ENCODE peak calls at places on chromosomes 3 and 15, in seven cellular contexts. One of them, this sample, is unnamed.

GRCh38 chr3:79392479-79392878 is 375.3 kb downstream of the ROBO1 start:
- DNase-seq in psoas muscle: no peak
- DNase-seq in mammary epithelial cell: peak; percentile 47
- DNase-seq in AG09319: no peak
- DNase-seq in AG04449: no peak
- DNase-seq in PC-3: no peak
- DNase-seq in astrocyte of the spinal cord: peak; percentile 20
- DNase-seq in this sample: no peak

GRCh38 chr3:4309476-4310121 is 6.4 kb downstream of the SETMAR start:
- DNase-seq in psoas muscle: no peak
- DNase-seq in mammary epithelial cell: no peak
- DNase-seq in AG09319: no peak
- DNase-seq in AG04449: no peak
- DNase-seq in PC-3: no peak
- DNase-seq in astrocyte of the spinal cord: no peak
- DNase-seq in this sample: no peak

GRCh38 chr3:101963902-101964362 is 114.6 kb downstream of the NFKBIZ start:
- DNase-seq in psoas muscle: no peak
- DNase-seq in mammary epithelial cell: peak; percentile 76
- DNase-seq in AG09319: no peak
- DNase-seq in AG04449: no peak
- DNase-seq in PC-3: peak; percentile 82
- DNase-seq in astrocyte of the spinal cord: peak; percentile 66
- DNase-seq in this sample: no peak

GRCh38 chr3:159762238-159762637 is 226.4 kb upstream of the IL12A start:
- DNase-seq in psoas muscle: no peak
- DNase-seq in mammary epithelial cell: no peak
- DNase-seq in AG09319: no peak
- DNase-seq in AG04449: no peak
- DNase-seq in PC-3: peak; percentile 76
- DNase-seq in astrocyte of the spinal cord: no peak
- DNase-seq in this sample: no peak

GRCh38 chr3:65914740-65915366 is 123.9 kb downstream of the MAGI1 start:
- DNase-seq in psoas muscle: no peak
- DNase-seq in mammary epithelial cell: no peak
- DNase-seq in AG09319: no peak
- DNase-seq in AG04449: no peak
- DNase-seq in PC-3: peak; percentile 2
- DNase-seq in astrocyte of the spinal cord: no peak
- DNase-seq in this sample: no peak

GRCh38 chr3:183563686-183563941 is 8.1 kb upstream of the KLHL6 start:
- DNase-seq in psoas muscle: no peak
- DNase-seq in mammary epithelial cell: no peak
- DNase-seq in AG09319: no peak
- DNase-seq in AG04449: no peak
- DNase-seq in PC-3: no peak
- DNase-seq in astrocyte of the spinal cord: no peak
- DNase-seq in this sample: no peak

GRCh38 chr3:10602769-10603768 is 97.7 kb upstream of the ATP2B2 start:
- DNase-seq in psoas muscle: no peak
- DNase-seq in mammary epithelial cell: no peak
- DNase-seq in AG09319: no peak
- DNase-seq in AG04449: no peak
- DNase-seq in PC-3: no peak
- DNase-seq in astrocyte of the spinal cord: no peak
- DNase-seq in this sample: no peak

GRCh38 chr3:27721717-27722564 is at the start of gene EOMES:
- DNase-seq in psoas muscle: peak; percentile 23
- DNase-seq in mammary epithelial cell: peak; percentile 76
- DNase-seq in AG09319: no peak
- DNase-seq in AG04449: no peak
- DNase-seq in PC-3: peak; percentile 60
- DNase-seq in astrocyte of the spinal cord: peak; percentile 58
- DNase-seq in this sample: peak; percentile 68

GRCh38 chr15:70589221-70589620 is 174.1 kb downstream of the UACA start:
- DNase-seq in psoas muscle: no peak
- DNase-seq in mammary epithelial cell: peak; percentile 51
- DNase-seq in AG09319: no peak
- DNase-seq in AG04449: peak; percentile 70
- DNase-seq in PC-3: no peak
- DNase-seq in astrocyte of the spinal cord: peak; percentile 87
- DNase-seq in this sample: no peak

GRCh38 chr15:71051539-71051938 is 63.7 kb upstream of the THSD4 start:
- DNase-seq in psoas muscle: no peak
- DNase-seq in mammary epithelial cell: no peak
- DNase-seq in AG09319: no peak
- DNase-seq in AG04449: peak; percentile 82
- DNase-seq in PC-3: peak; percentile 16
- DNase-seq in astrocyte of the spinal cord: peak; percentile 43
- DNase-seq in this sample: no peak

GRCh38 chr3:64824281-64824980 is 136.6 kb upstream of the ADAMTS9 start:
- DNase-seq in psoas muscle: no peak
- DNase-seq in mammary epithelial cell: no peak
- DNase-seq in AG09319: no peak
- DNase-seq in AG04449: no peak
- DNase-seq in PC-3: no peak
- DNase-seq in astrocyte of the spinal cord: no peak
- DNase-seq in this sample: no peak

GRCh38 chr3:187740446-187741399 is 4.5 kb downstream of the BCL6 start:
- DNase-seq in psoas muscle: peak; percentile 81
- DNase-seq in mammary epithelial cell: peak; percentile 45
- DNase-seq in AG09319: no peak
- DNase-seq in AG04449: no peak
- DNase-seq in PC-3: peak; percentile 59
- DNase-seq in astrocyte of the spinal cord: peak; percentile 78
- DNase-seq in this sample: peak; percentile 80

GRCh38 chr3:50930371-50931208 is 255.9 kb downstream of the DOCK3 start:
- DNase-seq in psoas muscle: no peak
- DNase-seq in mammary epithelial cell: no peak
- DNase-seq in AG09319: no peak
- DNase-seq in AG04449: no peak
- DNase-seq in PC-3: no peak
- DNase-seq in astrocyte of the spinal cord: no peak
- DNase-seq in this sample: no peak

GRCh38 chr15:93005133-93005532 is 83.9 kb downstream of the RGMA start:
- DNase-seq in psoas muscle: no peak
- DNase-seq in mammary epithelial cell: no peak
- DNase-seq in AG09319: no peak
- DNase-seq in AG04449: no peak
- DNase-seq in PC-3: no peak
- DNase-seq in astrocyte of the spinal cord: no peak
- DNase-seq in this sample: no peak

GRCh38 chr15:93001156-93001555 is 87.9 kb downstream of the RGMA start:
- DNase-seq in psoas muscle: no peak
- DNase-seq in mammary epithelial cell: no peak
- DNase-seq in AG09319: no peak
- DNase-seq in AG04449: no peak
- DNase-seq in PC-3: no peak
- DNase-seq in astrocyte of the spinal cord: peak; percentile 15
- DNase-seq in this sample: no peak

GRCh38 chr15:92997821-92998220 is 91.2 kb downstream of the RGMA start:
- DNase-seq in psoas muscle: no peak
- DNase-seq in mammary epithelial cell: no peak
- DNase-seq in AG09319: no peak
- DNase-seq in AG04449: no peak
- DNase-seq in PC-3: no peak
- DNase-seq in astrocyte of the spinal cord: no peak
- DNase-seq in this sample: no peak

GRCh38 chr15:93001881-93002280 is 87.1 kb downstream of the RGMA start:
- DNase-seq in psoas muscle: no peak
- DNase-seq in mammary epithelial cell: no peak
- DNase-seq in AG09319: no peak
- DNase-seq in AG04449: no peak
- DNase-seq in PC-3: peak; percentile 21
- DNase-seq in astrocyte of the spinal cord: no peak
- DNase-seq in this sample: no peak
- TF ChIP-seq CTCF in psoas muscle: no peak
- TF ChIP-seq CTCF in mammary epithelial cell: peak; percentile 29
- TF ChIP-seq CTCF in AG09319: no peak
- TF ChIP-seq CTCF in AG04449: no peak
- TF ChIP-seq CTCF in PC-3: peak; percentile 50
- TF ChIP-seq CTCF in astrocyte of the spinal cord: peak; percentile 1
- TF ChIP-seq CTCF in this sample: no peak

GRCh38 chr3:139677341-139678155 is at the start of gene NMNAT3:
- DNase-seq in psoas muscle: peak; percentile 84
- DNase-seq in mammary epithelial cell: peak; percentile 45
- DNase-seq in AG09319: peak; percentile 16
- DNase-seq in AG04449: no peak
- DNase-seq in PC-3: peak; percentile 68
- DNase-seq in astrocyte of the spinal cord: peak; percentile 61
- DNase-seq in this sample: peak; percentile 76
- TF ChIP-seq CTCF in psoas muscle: no peak
- TF ChIP-seq CTCF in mammary epithelial cell: no peak
- TF ChIP-seq CTCF in AG09319: no peak
- TF ChIP-seq CTCF in AG04449: no peak
- TF ChIP-seq CTCF in PC-3: no peak
- TF ChIP-seq CTCF in astrocyte of the spinal cord: no peak
- TF ChIP-seq CTCF in this sample: no peak

GRCh38 chr3:13479332-13479581 is 849 bp upstream of the HDAC11 start:
- DNase-seq in psoas muscle: peak; percentile 56
- DNase-seq in mammary epithelial cell: no peak
- DNase-seq in AG09319: no peak
- DNase-seq in AG04449: no peak
- DNase-seq in PC-3: peak; percentile 33
- DNase-seq in astrocyte of the spinal cord: peak; percentile 19
- DNase-seq in this sample: no peak

GRCh38 chr3:13482106-13482690 is 2.1 kb downstream of the HDAC11 start:
- DNase-seq in psoas muscle: no peak
- DNase-seq in mammary epithelial cell: no peak
- DNase-seq in AG09319: no peak
- DNase-seq in AG04449: no peak
- DNase-seq in PC-3: no peak
- DNase-seq in astrocyte of the spinal cord: no peak
- DNase-seq in this sample: no peak

GRCh38 chr3:13477946-13478345 is 2.2 kb upstream of the HDAC11 start:
- DNase-seq in psoas muscle: no peak
- DNase-seq in mammary epithelial cell: no peak
- DNase-seq in AG09319: no peak
- DNase-seq in AG04449: no peak
- DNase-seq in PC-3: no peak
- DNase-seq in astrocyte of the spinal cord: no peak
- DNase-seq in this sample: no peak

GRCh38 chr3:13480340-13481318 is 523 bp downstream of the HDAC11 start:
- DNase-seq in psoas muscle: no peak
- DNase-seq in mammary epithelial cell: peak; percentile 11
- DNase-seq in AG09319: no peak
- DNase-seq in AG04449: no peak
- DNase-seq in PC-3: no peak
- DNase-seq in astrocyte of the spinal cord: no peak
- DNase-seq in this sample: peak; percentile 31

DNA sequence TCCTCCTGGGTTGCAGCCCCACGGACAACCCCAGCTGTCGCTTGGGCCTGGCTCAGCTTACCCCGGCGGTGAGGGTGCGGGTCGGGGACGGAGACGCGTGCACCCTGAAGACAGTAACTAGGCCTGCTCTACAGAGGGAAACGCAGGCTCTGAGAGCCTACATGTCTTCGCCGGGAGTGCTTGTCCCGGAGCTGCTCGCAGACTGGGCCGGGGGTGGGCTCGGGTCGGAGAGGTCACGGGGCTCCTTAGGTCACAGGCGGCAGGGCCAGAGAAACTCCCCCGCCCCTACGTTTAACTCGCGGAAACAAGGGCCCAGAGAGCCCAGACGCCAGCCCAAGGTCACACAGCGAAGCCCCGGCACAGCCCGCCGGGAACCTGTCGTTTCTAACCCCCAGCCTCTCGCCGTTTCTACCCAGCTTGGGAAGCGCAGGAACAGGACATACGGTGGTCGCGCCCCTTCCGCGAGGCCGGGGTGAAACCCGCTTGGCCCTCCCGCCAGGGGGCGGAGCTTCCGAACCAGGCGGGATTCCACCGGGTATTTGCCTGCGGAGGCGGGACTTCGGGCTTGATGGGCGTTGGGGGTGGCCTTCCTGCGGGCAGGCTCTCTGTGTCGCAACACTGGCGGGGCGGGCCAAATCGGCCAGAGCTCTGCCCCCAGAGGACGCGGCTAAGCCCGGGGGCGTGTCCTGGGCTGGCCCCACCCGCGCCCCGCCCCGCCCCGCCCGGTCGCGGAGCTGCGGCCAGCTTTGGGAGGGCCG is at the start of gene HDAC11:
- DNase-seq in psoas muscle: peak; percentile 99
- DNase-seq in mammary epithelial cell: peak; percentile 94
- DNase-seq in AG09319: peak; percentile 93
- DNase-seq in AG04449: peak; percentile 74
- DNase-seq in PC-3: peak; percentile 98
- DNase-seq in astrocyte of the spinal cord: peak; percentile 97
- DNase-seq in this sample: peak; percentile 99
- TF ChIP-seq CTCF in psoas muscle: peak; percentile 25
- TF ChIP-seq CTCF in mammary epithelial cell: no peak
- TF ChIP-seq CTCF in AG09319: no peak
- TF ChIP-seq CTCF in AG04449: no peak
- TF ChIP-seq CTCF in PC-3: no peak
- TF ChIP-seq CTCF in astrocyte of the spinal cord: peak; percentile 9
- TF ChIP-seq CTCF in this sample: peak; percentile 48

GRCh38 chr15:80788536-80788935 is 9.4 kb downstream of the CEMIP start:
- DNase-seq in psoas muscle: no peak
- DNase-seq in mammary epithelial cell: no peak
- DNase-seq in AG09319: no peak
- DNase-seq in AG04449: peak; percentile 36
- DNase-seq in PC-3: no peak
- DNase-seq in astrocyte of the spinal cord: no peak
- DNase-seq in this sample: no peak

GRCh38 chr15:80785811-80786354 is 6.7 kb downstream of the CEMIP start:
- DNase-seq in psoas muscle: no peak
- DNase-seq in mammary epithelial cell: no peak
- DNase-seq in AG09319: no peak
- DNase-seq in AG04449: no peak
- DNase-seq in PC-3: no peak
- DNase-seq in astrocyte of the spinal cord: no peak
- DNase-seq in this sample: no peak

GRCh38 chr15:80785335-80785734 is 6.2 kb downstream of the CEMIP start:
- DNase-seq in psoas muscle: no peak
- DNase-seq in mammary epithelial cell: no peak
- DNase-seq in AG09319: no peak
- DNase-seq in AG04449: no peak
- DNase-seq in PC-3: no peak
- DNase-seq in astrocyte of the spinal cord: no peak
- DNase-seq in this sample: no peak

GRCh38 chr15:80789296-80789695 is 10.1 kb downstream of the CEMIP start:
- DNase-seq in psoas muscle: no peak
- DNase-seq in mammary epithelial cell: no peak
- DNase-seq in AG09319: peak; percentile 65
- DNase-seq in AG04449: no peak
- DNase-seq in PC-3: no peak
- DNase-seq in astrocyte of the spinal cord: no peak
- DNase-seq in this sample: no peak

GRCh38 chr15:80787238-80787805 is 8.2 kb downstream of the CEMIP start:
- DNase-seq in psoas muscle: no peak
- DNase-seq in mammary epithelial cell: no peak
- DNase-seq in AG09319: no peak
- DNase-seq in AG04449: no peak
- DNase-seq in PC-3: no peak
- DNase-seq in astrocyte of the spinal cord: no peak
- DNase-seq in this sample: no peak
- TF ChIP-seq CTCF in psoas muscle: no peak
- TF ChIP-seq CTCF in mammary epithelial cell: no peak
- TF ChIP-seq CTCF in AG09319: peak; percentile 12
- TF ChIP-seq CTCF in AG04449: peak; percentile 29
- TF ChIP-seq CTCF in PC-3: no peak
- TF ChIP-seq CTCF in astrocyte of the spinal cord: no peak
- TF ChIP-seq CTCF in this sample: no peak

GRCh38 chr3:63333815-63334214 is 55.7 kb downstream of the SYNPR start:
- DNase-seq in psoas muscle: no peak
- DNase-seq in mammary epithelial cell: no peak
- DNase-seq in AG09319: no peak
- DNase-seq in AG04449: no peak
- DNase-seq in PC-3: peak; percentile 35
- DNase-seq in astrocyte of the spinal cord: peak; percentile 34
- DNase-seq in this sample: no peak
- TF ChIP-seq CTCF in psoas muscle: no peak
- TF ChIP-seq CTCF in mammary epithelial cell: peak; percentile 18
- TF ChIP-seq CTCF in AG09319: no peak
- TF ChIP-seq CTCF in AG04449: no peak
- TF ChIP-seq CTCF in PC-3: peak; percentile 58
- TF ChIP-seq CTCF in astrocyte of the spinal cord: peak; percentile 30
- TF ChIP-seq CTCF in this sample: peak; percentile 42